ENCODE peak calls at places on chromosome 19, in four cellular contexts. One of them, this sample, is unnamed.

GRCh38 chr19:29417048-29417447 is 108.7 kb upstream of the VSTM2B start:
- DNase-seq in IMR-90: no peak
- DNase-seq in K562: no peak
- DNase-seq in A549: no peak
- DNase-seq in this sample: no peak

GRCh38 chr19:29259153-29259552 is 46.2 kb upstream of the UQCRFS1 start:
- DNase-seq in K562: peak
- DNase-seq in A549: no peak
- DNase-seq in IMR-90: no peak
- DNase-seq in this sample: no peak

GRCh38 chr19:2095338-2095938 is 688 bp downstream of the MOB3A start:
- DNase-seq in IMR-90: no peak
- DNase-seq in A549: no peak
- DNase-seq in K562: no peak
- DNase-seq in this sample: no peak

GRCh38 chr19:6473652-6474051 is 7.9 kb downstream of the DENND1C start:
- DNase-seq in A549: no peak
- DNase-seq in K562: peak
- DNase-seq in IMR-90: no peak
- DNase-seq in this sample: no peak

GRCh38 chr19:51158474-51159129 is 16.5 kb downstream of the SIGLEC7 start:
- DNase-seq in K562: peak
- DNase-seq in IMR-90: peak
- DNase-seq in A549: peak
- DNase-seq in this sample: peak

GRCh38 chr19:16031872-16032200 is 44.5 kb upstream of the TPM4 start:
- DNase-seq in IMR-90: no peak
- DNase-seq in A549: no peak
- DNase-seq in K562: no peak
- DNase-seq in this sample: no peak

GRCh38 chr19:29677001-29677781 is 11.9 kb downstream of the PLEKHF1 start:
- DNase-seq in K562: no peak
- DNase-seq in IMR-90: no peak
- DNase-seq in A549: no peak
- DNase-seq in this sample: no peak

GRCh38 chr19:13882841-13883240 is 5.9 kb downstream of the NANOS3 start:
- DNase-seq in IMR-90: no peak
- DNase-seq in A549: no peak
- DNase-seq in K562: no peak
- DNase-seq in this sample: no peak

GRCh38 chr19:44847144-44848035 is 1.3 kb downstream of the NECTIN2 start:
- DNase-seq in K562: peak
- DNase-seq in A549: peak
- DNase-seq in IMR-90: peak
- DNase-seq in this sample: no peak

GRCh38 chr19:4811328-4812131 is 20.0 kb downstream of the TICAM1 start:
- DNase-seq in A549: peak
- DNase-seq in K562: peak
- DNase-seq in IMR-90: peak
- DNase-seq in this sample: peak

GRCh38 chr19:49713236-49713845 is 22.4 kb downstream of the CPT1C start:
- DNase-seq in K562: no peak
- DNase-seq in IMR-90: no peak
- DNase-seq in A549: no peak
- DNase-seq in this sample: no peak

GRCh38 chr19:46844067-46844489 is 6.6 kb downstream of the AP2S1 start:
- DNase-seq in A549: no peak
- DNase-seq in IMR-90: no peak
- DNase-seq in K562: peak
- DNase-seq in this sample: no peak

GRCh38 chr19:14146789-14147216 is 10.4 kb upstream of the ASF1B start:
- DNase-seq in IMR-90: peak
- DNase-seq in A549: no peak
- DNase-seq in K562: no peak
- DNase-seq in this sample: no peak

GRCh38 chr19:37931941-37932655 is 25.1 kb downstream of the SIPA1L3 start:
- DNase-seq in A549: peak
- DNase-seq in IMR-90: peak
- DNase-seq in K562: no peak
- DNase-seq in this sample: no peak

GRCh38 chr19:10826846-10827245 is 9.2 kb downstream of the TMED1 start:
- DNase-seq in K562: no peak
- DNase-seq in IMR-90: no peak
- DNase-seq in A549: no peak
- DNase-seq in this sample: no peak

GRCh38 chr19:58060231-58060630 is 1.1 kb downstream of the ZNF135 start:
- DNase-seq in K562: no peak
- DNase-seq in IMR-90: no peak
- DNase-seq in A549: no peak
- DNase-seq in this sample: no peak

GRCh38 chr19:13526552-13526951 is 20.3 kb upstream of the CACNA1A start:
- DNase-seq in IMR-90: peak
- DNase-seq in A549: no peak
- DNase-seq in K562: peak
- DNase-seq in this sample: peak

GRCh38 chr19:16614941-16615340 is 13.1 kb downstream of the MED26 start:
- DNase-seq in K562: no peak
- DNase-seq in A549: no peak
- DNase-seq in IMR-90: no peak
- DNase-seq in this sample: no peak

GRCh38 chr19:49408816-49409440 is 14.3 kb downstream of the PTH2 start:
- DNase-seq in IMR-90: no peak
- DNase-seq in K562: no peak
- DNase-seq in A549: no peak
- DNase-seq in this sample: no peak

GRCh38 chr19:3106509-3107141 is 12.5 kb downstream of the GNA11 start:
- DNase-seq in A549: no peak
- DNase-seq in IMR-90: no peak
- DNase-seq in K562: no peak
- DNase-seq in this sample: no peak

GRCh38 chr19:16361254-16361653 is 36.6 kb downstream of the KLF2 start:
- DNase-seq in A549: no peak
- DNase-seq in IMR-90: no peak
- DNase-seq in K562: no peak
- DNase-seq in this sample: no peak

GRCh38 chr19:18109363-18109730 is 11.8 kb downstream of the MAST3 start:
- DNase-seq in A549: no peak
- DNase-seq in IMR-90: no peak
- DNase-seq in K562: no peak
- DNase-seq in this sample: no peak

GRCh38 chr19:4347521-4347920 is 4.2 kb downstream of the MPND start:
- DNase-seq in IMR-90: no peak
- DNase-seq in A549: no peak
- DNase-seq in K562: no peak
- DNase-seq in this sample: no peak

GRCh38 chr19:49443366-49444099 is 2.2 kb upstream of the SLC17A7 start:
- DNase-seq in A549: peak
- DNase-seq in K562: peak
- DNase-seq in IMR-90: peak
- DNase-seq in this sample: peak

GRCh38 chr19:45496349-45496953 is 396 bp downstream of the RTN2 start:
- DNase-seq in A549: no peak
- DNase-seq in IMR-90: no peak
- DNase-seq in K562: peak
- DNase-seq in this sample: peak

GRCh38 chr19:17522988-17523872 is 11.8 kb downstream of the PGLS start:
- DNase-seq in K562: no peak
- DNase-seq in A549: no peak
- DNase-seq in IMR-90: no peak
- DNase-seq in this sample: no peak

GRCh38 chr19:56312337-56312736 is 2.3 kb downstream of the ZSCAN5A start:
- DNase-seq in K562: no peak
- DNase-seq in A549: no peak
- DNase-seq in IMR-90: no peak
- DNase-seq in this sample: no peak

GRCh38 chr19:56312787-56313343 is 1.8 kb downstream of the ZSCAN5A start:
- DNase-seq in K562: no peak
- DNase-seq in A549: no peak
- DNase-seq in IMR-90: no peak
- DNase-seq in this sample: no peak

GRCh38 chr19:56315076-56315828 is 613 bp upstream of the ZSCAN5A start:
- DNase-seq in K562: peak
- DNase-seq in A549: peak
- DNase-seq in IMR-90: peak
- DNase-seq in this sample: peak

GRCh38 chr19:56314584-56315075 is at the start of gene ZSCAN5A:
- DNase-seq in IMR-90: peak
- DNase-seq in A549: peak
- DNase-seq in K562: peak
- DNase-seq in this sample: peak

DNA sequence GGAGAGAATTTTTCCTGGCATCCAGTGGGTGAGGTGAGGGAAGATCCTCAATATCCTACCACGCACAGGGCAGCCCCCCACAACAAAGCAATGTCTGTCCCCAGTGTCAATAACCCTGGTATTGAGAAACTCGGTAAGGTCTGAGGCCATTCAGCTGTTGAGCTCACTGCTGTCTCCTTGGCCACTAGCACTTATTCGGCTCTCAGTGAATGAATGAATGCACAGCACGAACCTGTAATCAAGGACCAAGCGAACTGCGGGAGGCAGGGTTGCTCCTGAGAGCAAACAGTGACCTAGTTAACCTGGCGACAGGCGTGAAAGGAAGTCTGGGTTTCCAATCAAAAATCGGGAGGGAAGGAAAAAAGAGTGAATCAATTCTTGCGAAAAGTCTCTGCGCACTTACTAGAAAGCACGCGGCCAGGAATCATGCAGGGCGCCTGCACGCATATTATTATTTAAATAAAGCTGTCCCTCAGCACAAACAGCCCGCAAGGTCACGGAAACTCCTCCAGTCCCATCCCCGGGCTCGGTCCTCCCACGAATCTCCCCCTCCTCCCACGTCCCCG is 538 bp downstream of the ZSCAN5A start:
- DNase-seq in IMR-90: peak
- DNase-seq in A549: peak
- DNase-seq in K562: peak
- DNase-seq in this sample: peak
- TF ChIP-seq BHLHE40 in IMR-90: no peak
- TF ChIP-seq BHLHE40 in A549: no peak
- TF ChIP-seq BHLHE40 in K562: no peak
- TF ChIP-seq BHLHE40 in this sample: no peak

DNA sequence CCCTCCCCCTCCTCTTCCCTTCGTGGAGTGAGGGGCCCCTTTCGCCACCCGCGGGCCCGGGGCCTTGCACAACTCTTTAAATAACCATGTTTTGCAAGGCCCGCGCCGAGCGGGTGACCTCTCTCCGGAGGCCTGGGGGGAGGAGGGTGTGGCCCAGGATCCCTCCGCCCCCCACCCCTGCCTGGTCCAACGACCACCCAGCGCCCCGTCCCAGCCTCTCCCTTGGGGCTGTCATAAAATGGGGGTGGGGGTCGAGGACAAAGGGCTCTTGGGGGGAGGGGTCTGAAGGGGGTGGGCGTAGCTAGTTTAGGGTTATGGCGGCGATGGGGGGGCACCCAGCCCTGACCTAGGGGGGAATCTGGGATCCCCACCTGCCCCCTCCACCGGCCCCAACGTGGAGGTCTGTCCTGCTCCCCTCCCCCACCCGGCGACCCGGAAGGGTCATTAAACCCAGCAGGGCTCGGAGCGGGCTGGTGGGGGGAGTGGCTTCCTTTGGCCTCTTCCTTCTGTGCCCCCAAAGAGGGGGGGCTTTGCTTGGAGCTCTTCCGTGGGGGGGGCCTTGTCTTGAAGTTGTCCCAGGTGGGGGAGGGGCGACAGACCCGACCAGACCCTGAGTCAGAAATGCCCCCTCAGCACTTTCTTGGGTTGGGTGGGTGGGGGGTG is 1.3 kb downstream of the ARID3A start:
- DNase-seq in IMR-90: no peak
- DNase-seq in A549: no peak
- DNase-seq in K562: peak
- DNase-seq in this sample: no peak
- TF ChIP-seq BHLHE40 in IMR-90: no peak
- TF ChIP-seq BHLHE40 in A549: no peak
- TF ChIP-seq BHLHE40 in K562: no peak
- TF ChIP-seq BHLHE40 in this sample: no peak

GRCh38 chr19:33366917-33367316 is 6.6 kb upstream of the CEBPG start:
- DNase-seq in K562: no peak
- DNase-seq in A549: no peak
- DNase-seq in IMR-90: no peak
- DNase-seq in this sample: no peak

GRCh38 chr19:33365676-33366075 is 7.8 kb upstream of the CEBPG start:
- DNase-seq in IMR-90: no peak
- DNase-seq in K562: no peak
- DNase-seq in A549: no peak
- DNase-seq in this sample: no peak

GRCh38 chr19:33370783-33371182 is 2.7 kb upstream of the CEBPG start:
- DNase-seq in K562: no peak
- DNase-seq in IMR-90: no peak
- DNase-seq in A549: no peak
- DNase-seq in this sample: no peak

GRCh38 chr19:33366127-33366526 is 7.4 kb upstream of the CEBPG start:
- DNase-seq in K562: no peak
- DNase-seq in IMR-90: no peak
- DNase-seq in A549: no peak
- DNase-seq in this sample: no peak

GRCh38 chr19:33368074-33368864 is 5.2 kb upstream of the CEBPG start:
- DNase-seq in K562: no peak
- DNase-seq in A549: no peak
- DNase-seq in IMR-90: peak
- DNase-seq in this sample: no peak
- TF ChIP-seq BHLHE40 in K562: no peak
- TF ChIP-seq BHLHE40 in A549: no peak
- TF ChIP-seq BHLHE40 in IMR-90: peak
- TF ChIP-seq BHLHE40 in this sample: no peak

GRCh38 chr19:41816761-41817160 is 20.4 kb downstream of the CEACAM3 start:
- DNase-seq in A549: no peak
- DNase-seq in K562: no peak
- DNase-seq in IMR-90: no peak
- DNase-seq in this sample: no peak

GRCh38 chr19:41815301-41815700 is 18.9 kb downstream of the CEACAM3 start:
- DNase-seq in IMR-90: no peak
- DNase-seq in A549: no peak
- DNase-seq in K562: no peak
- DNase-seq in this sample: no peak

DNA sequence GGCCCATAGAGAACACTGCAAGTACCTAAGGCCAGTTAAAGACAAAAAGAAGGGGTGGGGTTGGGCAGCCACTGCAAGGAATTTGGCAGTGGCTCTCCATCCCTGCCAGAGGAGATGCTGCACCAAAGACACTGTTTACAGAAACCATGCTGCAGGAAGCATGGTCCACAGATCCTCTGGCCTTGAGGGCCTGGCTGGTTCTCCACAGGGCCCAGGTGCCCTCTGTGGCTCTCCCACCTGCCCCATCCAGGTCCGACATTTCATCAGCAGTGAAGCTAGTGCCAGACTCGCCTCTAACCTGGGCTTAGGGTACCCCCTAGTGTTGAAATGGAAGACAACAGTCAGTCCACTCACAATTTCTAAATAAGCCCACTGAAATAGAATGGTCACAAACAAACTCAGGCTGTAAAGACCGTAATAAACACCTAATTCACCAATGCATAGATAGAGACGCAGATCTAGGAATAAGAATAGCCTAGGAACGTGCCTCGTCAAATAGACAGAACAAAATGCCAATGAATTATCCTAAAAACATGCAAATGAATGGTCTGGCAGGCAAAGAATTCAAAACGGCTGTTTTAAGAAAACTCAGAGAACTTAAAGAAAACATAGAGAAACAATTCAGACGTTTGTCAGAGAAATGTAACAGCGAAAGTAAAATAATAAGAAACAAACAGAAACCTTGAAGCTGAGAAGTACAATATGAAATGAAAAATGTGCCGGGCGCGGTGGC is 23.3 kb downstream of the LYPD4 start:
- DNase-seq in K562: peak
- DNase-seq in A549: peak
- DNase-seq in IMR-90: peak
- DNase-seq in this sample: peak
- TF ChIP-seq BHLHE40 in K562: no peak
- TF ChIP-seq BHLHE40 in A549: no peak
- TF ChIP-seq BHLHE40 in IMR-90: no peak
- TF ChIP-seq BHLHE40 in this sample: no peak

This sample was measured in HEK293T.